ENCODE peak calls at places on chromosomes 3 and 15, in six cellular contexts. G is NT2/D1; I is fibroblast of lung; Y is stomach; W is tibial nerve; H is CD8-positive, alpha-beta memory T cell. T is an unnamed sample.

GRCh38 chr3:89107461-89108035 is at the start of gene EPHA3:
- DNase-seq in G (peak), I (peak), Y (peak), W (peak), H (no peak), T (peak)

GRCh38 chr3:52663098-52663497 is 22.6 kb downstream of the PBRM1 start:
- DNase-seq in G (no peak), I (no peak), Y (no peak), W (no peak), H (no peak), T (no peak)

GRCh38 chr3:112561085-112561692 is 573 bp downstream of the ATG3 start:
- DNase-seq in G (peak), I (peak), Y (peak), W (peak), H (peak), T (peak)

GRCh38 chr3:160200328-160200727 is 24.9 kb upstream of the C3orf80 start:
- DNase-seq in G (no peak), I (no peak), Y (no peak), W (no peak), H (no peak), T (no peak)

GRCh38 chr3:37216597-37217097 is 42.3 kb upstream of the LRRFIP2 start:
- DNase-seq in G (no peak), I (no peak), Y (no peak), W (no peak), H (no peak), T (no peak)

GRCh38 chr3:165339753-165340152 is 143.6 kb upstream of the SLITRK3 start:
- DNase-seq in G (no peak), I (peak), Y (no peak), W (no peak), H (no peak), T (no peak)

GRCh38 chr15:59335197-59335786 is 37.4 kb downstream of the MYO1E start:
- DNase-seq in G (no peak), I (peak), Y (no peak), W (no peak), H (no peak), T (no peak)

GRCh38 chr3:97121386-97121785 is 307.0 kb downstream of the EPHA6 start:
- DNase-seq in G (no peak), I (no peak), Y (no peak), W (no peak), H (no peak), T (no peak)

GRCh38 chr3:35800960-35801459 is 161.7 kb downstream of the ARPP21 start:
- DNase-seq in G (no peak), I (no peak), Y (no peak), W (no peak), H (no peak), T (no peak)

GRCh38 chr15:25268166-25268565 is 170.7 kb downstream of the UBE3A start:
- DNase-seq in G (no peak), I (no peak), Y (no peak), W (no peak), H (no peak), T (no peak)

GRCh38 chr15:31758126-31758525 is 272.2 kb upstream of the CHRNA7 start:
- DNase-seq in G (no peak), I (no peak), Y (peak), W (peak), H (no peak), T (peak)

GRCh38 chr3:128196645-128197044 is 43.4 kb downstream of the EEFSEC start:
- DNase-seq in G (no peak), I (no peak), Y (no peak), W (no peak), H (no peak), T (no peak)

GRCh38 chr15:86915811-86916331 is 836.2 kb downstream of the AGBL1 start:
- DNase-seq in G (peak), I (peak), Y (no peak), W (peak), H (no peak), T (no peak)

GRCh38 chr15:66461917-66462316 is 35.6 kb downstream of the SNAPC5 start:
- DNase-seq in G (no peak), I (no peak), Y (no peak), W (no peak), H (no peak), T (no peak)

GRCh38 chr15:91887921-91888373 is 34.4 kb downstream of the SLCO3A1 start:
- DNase-seq in G (no peak), I (peak), Y (no peak), W (no peak), H (no peak), T (no peak)

GRCh38 chr15:87268675-87269074 is 987.9 kb downstream of the NTRK3 start:
- DNase-seq in G (no peak), I (peak), Y (no peak), W (no peak), H (no peak), T (no peak)

GRCh38 chr3:8994226-8994625 is 31.0 kb upstream of the RAD18 start:
- DNase-seq in G (no peak), I (no peak), Y (no peak), W (no peak), H (no peak), T (no peak)

GRCh38 chr15:61879219-61879618 is 181.0 kb downstream of the VPS13C start:
- DNase-seq in G (no peak), I (peak), Y (peak), W (no peak), H (no peak), T (no peak)

GRCh38 chr15:40928351-40928974 is 677 bp upstream of the DLL4 start:
- DNase-seq in G (no peak), I (no peak), Y (no peak), W (no peak), H (no peak), T (no peak)

GRCh38 chr3:112358311-112358780 is 25.4 kb downstream of the CD200 start:
- DNase-seq in G (no peak), I (peak), Y (no peak), W (no peak), H (no peak), T (no peak)

GRCh38 chr15:93231261-93231939 is 142.4 kb upstream of the RGMA start:
- DNase-seq in G (no peak), I (no peak), Y (no peak), W (no peak), H (no peak), T (no peak)

GRCh38 chr3:112979244-112979832 is 4.4 kb upstream of the CD200R1 start:
- DNase-seq in G (no peak), I (peak), Y (no peak), W (peak), H (no peak), T (no peak)

GRCh38 chr3:44013967-44014366 is 227.7 kb upstream of the TOPAZ1 start:
- DNase-seq in G (no peak), I (no peak), Y (no peak), W (no peak), H (no peak), T (no peak)

GRCh38 chr3:171390531-171390930 is 69.7 kb downstream of the TNIK start:
- DNase-seq in G (no peak), I (no peak), Y (no peak), W (no peak), H (no peak), T (no peak)

GRCh38 chr3:128482857-128483656 is 9.9 kb downstream of the GATA2 start:
- DNase-seq in G (no peak), I (peak), Y (no peak), W (no peak), H (no peak), T (no peak)

GRCh38 chr3:188064831-188065493 is 89.0 kb upstream of the LPP start:
- DNase-seq in G (no peak), I (no peak), Y (peak), W (no peak), H (no peak), T (no peak)
- H3K4me3 ChIP-seq in G (no peak), I (no peak), Y (no peak), W (no peak), H (no peak), T (no peak)

DNA sequence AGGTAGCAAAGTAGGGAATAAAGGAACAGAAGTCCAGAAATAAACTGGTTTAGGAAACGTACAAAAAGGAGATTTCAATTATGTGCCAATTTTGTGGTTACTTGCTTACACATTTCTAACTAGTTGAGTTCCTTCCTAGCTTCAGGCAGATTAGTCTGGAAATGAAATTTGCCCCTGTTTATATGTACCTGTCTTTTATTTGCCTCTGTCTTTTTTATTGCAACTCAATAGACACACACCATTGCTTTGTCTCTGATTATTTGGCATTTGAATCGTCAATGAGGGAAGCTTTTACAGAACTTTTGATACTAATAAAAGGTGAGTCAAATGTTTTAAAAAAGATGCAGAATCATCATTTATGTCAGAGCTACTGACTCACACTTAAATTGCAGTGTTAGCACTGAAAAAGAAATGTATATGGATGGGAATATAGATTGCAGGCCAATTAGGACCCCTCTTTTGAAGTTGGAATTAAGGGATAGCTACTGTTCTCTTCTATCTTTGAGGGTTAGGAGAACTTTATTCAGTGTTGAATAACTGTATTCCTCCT is 60.5 kb downstream of the TRAK1 start:
- DNase-seq in G (no peak), I (no peak), Y (no peak), W (no peak), H (no peak), T (no peak)
- H3K4me3 ChIP-seq in G (no peak), I (no peak), Y (no peak), W (no peak), H (no peak), T (no peak)

DNA sequence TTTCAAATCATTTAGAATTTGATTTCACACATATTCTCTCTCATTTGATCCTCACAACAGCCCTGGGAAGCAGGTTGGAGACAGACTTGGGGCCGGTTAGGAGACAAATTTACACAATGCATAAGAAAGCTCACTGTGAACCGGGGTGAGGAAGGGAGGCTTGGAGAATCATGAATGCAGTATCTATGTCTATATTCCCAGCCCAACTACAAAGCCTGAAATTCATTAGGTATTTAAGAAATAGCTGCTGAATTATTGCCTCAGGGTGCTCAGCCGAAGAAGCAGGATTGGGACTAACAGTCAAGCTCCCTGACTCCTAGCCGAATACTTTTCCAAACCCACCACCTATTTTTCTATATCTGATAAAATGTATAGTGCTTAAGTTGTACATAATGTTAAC is 8.4 kb upstream of the GOLGA6C start:
- DNase-seq in G (no peak), I (no peak), Y (no peak), W (no peak), H (no peak), T (peak)
- H3K4me3 ChIP-seq in G (no peak), I (no peak), Y (no peak), W (no peak), H (no peak), T (no peak)

DNA sequence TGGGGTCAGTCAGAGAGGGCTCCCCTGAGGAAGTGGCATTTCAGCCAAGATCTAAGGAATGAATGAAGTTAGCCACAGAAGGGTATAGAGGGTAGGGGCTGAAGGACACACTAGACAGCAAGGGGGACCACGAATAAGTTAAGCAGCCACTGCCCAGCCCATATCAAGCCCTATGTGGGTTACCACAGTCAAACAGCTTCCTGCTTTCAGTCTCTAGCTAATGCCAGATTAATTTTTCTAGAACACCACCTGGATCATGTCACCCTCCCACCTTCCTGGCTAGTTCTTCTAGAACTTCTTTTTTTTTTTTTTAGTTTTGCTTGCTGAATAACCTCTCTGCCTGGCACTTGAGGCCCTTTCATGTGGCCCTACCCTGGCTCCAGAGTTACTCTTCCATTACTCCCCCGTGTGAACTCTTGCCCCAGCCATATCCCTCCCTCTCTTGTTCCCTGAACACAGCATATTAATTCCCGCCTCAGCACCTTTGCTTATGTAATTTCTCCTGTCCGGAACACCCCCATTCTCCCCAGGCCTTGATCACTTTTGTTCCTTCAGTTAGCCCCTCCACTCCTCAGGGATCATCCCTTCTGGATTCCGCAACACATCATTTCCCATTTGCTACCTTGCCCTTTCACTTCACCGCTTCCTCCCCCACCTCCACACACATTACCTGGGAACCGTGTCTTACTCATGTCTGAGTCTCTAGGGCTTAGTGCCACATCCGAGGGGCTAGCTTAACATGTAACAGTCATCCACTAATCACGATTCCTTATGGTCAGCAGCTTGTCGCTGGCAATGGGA is 20.6 kb upstream of the BNC1 start:
- DNase-seq in G (no peak), I (peak), Y (no peak), W (no peak), H (no peak), T (no peak)
- H3K4me3 ChIP-seq in G (no peak), I (no peak), Y (no peak), W (no peak), H (no peak), T (no peak)

GRCh38 chr3:58627580-58627894 is 39.0 kb downstream of the FAM3D start:
- DNase-seq in G (no peak), I (peak), Y (peak), W (no peak), H (no peak), T (no peak)

GRCh38 chr3:58627941-58628340 is 38.6 kb downstream of the FAM3D start:
- DNase-seq in G (no peak), I (no peak), Y (no peak), W (no peak), H (no peak), T (no peak)

GRCh38 chr3:58628823-58629562 is 37.6 kb downstream of the FAM3D start:
- DNase-seq in G (no peak), I (peak), Y (no peak), W (peak), H (no peak), T (no peak)

GRCh38 chr3:58625196-58625595 is 41.4 kb downstream of the FAM3D start:
- DNase-seq in G (no peak), I (peak), Y (no peak), W (no peak), H (no peak), T (no peak)

GRCh38 chr3:58626841-58627579 is 39.6 kb downstream of the FAM3D start:
- DNase-seq in G (no peak), I (no peak), Y (no peak), W (no peak), H (no peak), T (no peak)
- H3K4me3 ChIP-seq in G (no peak), I (no peak), Y (no peak), W (no peak), H (no peak), T (no peak)

DNA sequence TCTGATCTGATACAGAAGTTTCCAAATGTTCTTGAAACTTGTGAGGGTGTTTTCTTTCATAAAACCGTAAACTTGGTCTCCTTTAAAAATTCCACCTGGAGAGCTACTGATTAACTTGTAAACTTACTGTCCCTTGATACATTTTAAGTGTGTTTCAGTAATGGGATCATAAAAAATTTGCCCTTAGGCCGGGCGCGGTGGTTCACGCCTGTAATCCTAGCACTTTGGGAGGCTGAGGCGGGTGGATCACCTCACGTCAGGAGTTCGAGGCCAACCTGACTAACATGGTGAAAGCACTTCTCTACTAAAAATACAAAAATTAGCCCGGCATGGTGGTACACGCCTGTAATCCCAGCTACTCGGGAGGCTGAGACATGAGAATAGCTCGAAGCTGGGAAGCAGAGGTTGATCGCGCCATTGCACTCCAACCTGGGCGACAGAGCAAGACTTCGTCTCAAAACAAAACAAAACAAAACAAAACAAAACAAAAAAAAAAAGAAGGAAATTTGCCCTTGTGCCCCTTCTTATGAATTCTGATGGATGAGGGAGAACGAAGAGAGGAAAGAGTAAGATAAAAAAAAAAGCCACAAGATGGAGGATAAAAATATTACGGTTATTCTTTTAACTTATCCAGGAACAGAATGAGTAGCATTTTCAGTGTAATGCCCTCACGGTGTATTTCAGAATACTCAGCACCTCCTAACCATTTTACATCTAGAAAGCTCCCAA is 32.1 kb upstream of the AP4E1 start:
- DNase-seq in G (no peak), I (no peak), Y (no peak), W (no peak), H (no peak), T (no peak)
- H3K4me3 ChIP-seq in G (no peak), I (peak), Y (peak), W (no peak), H (peak), T (peak)

GRCh38 chr15:60589728-60590127 is 110.8 kb upstream of the ICE2 start:
- DNase-seq in G (no peak), I (no peak), Y (no peak), W (no peak), H (no peak), T (no peak)
- H3K4me3 ChIP-seq in G (no peak), I (no peak), Y (no peak), W (no peak), H (peak), T (no peak)

GRCh38 chr15:63483521-63484371 is 20.6 kb upstream of the USP3 start:
- DNase-seq in G (no peak), I (no peak), Y (no peak), W (peak), H (no peak), T (no peak)
- H3K4me3 ChIP-seq in G (no peak), I (no peak), Y (no peak), W (no peak), H (no peak), T (no peak)

T was measured in tibial artery.